ENCODE peak calls at places on chromosomes 13 and 19, in nine cellular contexts. One of them, this sample, is unnamed.

GRCh38 chr13:102799544-102800144 is 725 bp downstream of the BIVM start:
- DNase-seq in stimulated activated CD4-positive, alpha-beta T cell treated with anti-CD3 and anti-CD28 coated beads, Interleukin-1b, Interleukin-23, amount 100 ng/mL, for 24 hours: no peak
- DNase-seq in stimulated activated CD8-positive, alpha-beta memory T cell treated with anti-CD3 and anti-CD28 coated beads, Interleukin-15, amount 100 ng/mL, for 24 hours: no peak
- DNase-seq in immature natural killer cell: no peak
- DNase-seq in naive thymus-derived CD4-positive, alpha-beta T cell: no peak
- DNase-seq in pancreas: no peak
- DNase-seq in Right ventricle myocardium superior: peak
- DNase-seq in H54: peak
- DNase-seq in OCI-M1: peak
- DNase-seq in this sample: no peak

GRCh38 chr13:40974460-40975407 is 44.4 kb downstream of the ELF1 start:
- DNase-seq in stimulated activated CD4-positive, alpha-beta T cell treated with anti-CD3 and anti-CD28 coated beads, Interleukin-1b, Interleukin-23, amount 100 ng/mL, for 24 hours: no peak
- DNase-seq in stimulated activated CD8-positive, alpha-beta memory T cell treated with anti-CD3 and anti-CD28 coated beads, Interleukin-15, amount 100 ng/mL, for 24 hours: no peak
- DNase-seq in immature natural killer cell: peak
- DNase-seq in naive thymus-derived CD4-positive, alpha-beta T cell: peak
- DNase-seq in pancreas: no peak
- DNase-seq in Right ventricle myocardium superior: no peak
- DNase-seq in H54: no peak
- DNase-seq in OCI-M1: peak
- DNase-seq in this sample: peak

GRCh38 chr13:59178344-59178743 is 985.4 kb downstream of the DIAPH3 start:
- DNase-seq in stimulated activated CD4-positive, alpha-beta T cell treated with anti-CD3 and anti-CD28 coated beads, Interleukin-1b, Interleukin-23, amount 100 ng/mL, for 24 hours: no peak
- DNase-seq in stimulated activated CD8-positive, alpha-beta memory T cell treated with anti-CD3 and anti-CD28 coated beads, Interleukin-15, amount 100 ng/mL, for 24 hours: no peak
- DNase-seq in immature natural killer cell: no peak
- DNase-seq in naive thymus-derived CD4-positive, alpha-beta T cell: no peak
- DNase-seq in pancreas: no peak
- DNase-seq in Right ventricle myocardium superior: no peak
- DNase-seq in H54: no peak
- DNase-seq in OCI-M1: peak
- DNase-seq in this sample: no peak

GRCh38 chr13:29683041-29683440 is 87.6 kb upstream of the SLC7A1 start:
- DNase-seq in stimulated activated CD4-positive, alpha-beta T cell treated with anti-CD3 and anti-CD28 coated beads, Interleukin-1b, Interleukin-23, amount 100 ng/mL, for 24 hours: no peak
- DNase-seq in stimulated activated CD8-positive, alpha-beta memory T cell treated with anti-CD3 and anti-CD28 coated beads, Interleukin-15, amount 100 ng/mL, for 24 hours: no peak
- DNase-seq in immature natural killer cell: no peak
- DNase-seq in naive thymus-derived CD4-positive, alpha-beta T cell: no peak
- DNase-seq in pancreas: no peak
- DNase-seq in Right ventricle myocardium superior: no peak
- DNase-seq in H54: no peak
- DNase-seq in OCI-M1: no peak
- DNase-seq in this sample: no peak

GRCh38 chr19:19459707-19460251 is 54.3 kb downstream of the GATAD2A start:
- DNase-seq in stimulated activated CD4-positive, alpha-beta T cell treated with anti-CD3 and anti-CD28 coated beads, Interleukin-1b, Interleukin-23, amount 100 ng/mL, for 24 hours: peak
- DNase-seq in stimulated activated CD8-positive, alpha-beta memory T cell treated with anti-CD3 and anti-CD28 coated beads, Interleukin-15, amount 100 ng/mL, for 24 hours: no peak
- DNase-seq in immature natural killer cell: peak
- DNase-seq in naive thymus-derived CD4-positive, alpha-beta T cell: peak
- DNase-seq in pancreas: no peak
- DNase-seq in Right ventricle myocardium superior: peak
- DNase-seq in H54: peak
- DNase-seq in OCI-M1: no peak
- DNase-seq in this sample: peak

GRCh38 chr19:48644839-48645651 is 942 bp downstream of the CA11 start:
- DNase-seq in stimulated activated CD4-positive, alpha-beta T cell treated with anti-CD3 and anti-CD28 coated beads, Interleukin-1b, Interleukin-23, amount 100 ng/mL, for 24 hours: peak
- DNase-seq in stimulated activated CD8-positive, alpha-beta memory T cell treated with anti-CD3 and anti-CD28 coated beads, Interleukin-15, amount 100 ng/mL, for 24 hours: no peak
- DNase-seq in immature natural killer cell: peak
- DNase-seq in naive thymus-derived CD4-positive, alpha-beta T cell: peak
- DNase-seq in pancreas: peak
- DNase-seq in Right ventricle myocardium superior: peak
- DNase-seq in H54: no peak
- DNase-seq in OCI-M1: peak
- DNase-seq in this sample: peak

GRCh38 chr13:79782541-79783216 is 301.7 kb downstream of the NDFIP2 start:
- DNase-seq in stimulated activated CD4-positive, alpha-beta T cell treated with anti-CD3 and anti-CD28 coated beads, Interleukin-1b, Interleukin-23, amount 100 ng/mL, for 24 hours: no peak
- DNase-seq in stimulated activated CD8-positive, alpha-beta memory T cell treated with anti-CD3 and anti-CD28 coated beads, Interleukin-15, amount 100 ng/mL, for 24 hours: no peak
- DNase-seq in immature natural killer cell: no peak
- DNase-seq in naive thymus-derived CD4-positive, alpha-beta T cell: no peak
- DNase-seq in pancreas: peak
- DNase-seq in Right ventricle myocardium superior: peak
- DNase-seq in H54: no peak
- DNase-seq in OCI-M1: no peak
- DNase-seq in this sample: no peak

GRCh38 chr19:28635962-28636629 is 576.9 kb downstream of the UQCRFS1 start:
- DNase-seq in stimulated activated CD4-positive, alpha-beta T cell treated with anti-CD3 and anti-CD28 coated beads, Interleukin-1b, Interleukin-23, amount 100 ng/mL, for 24 hours: no peak
- DNase-seq in stimulated activated CD8-positive, alpha-beta memory T cell treated with anti-CD3 and anti-CD28 coated beads, Interleukin-15, amount 100 ng/mL, for 24 hours: no peak
- DNase-seq in immature natural killer cell: no peak
- DNase-seq in naive thymus-derived CD4-positive, alpha-beta T cell: no peak
- DNase-seq in pancreas: no peak
- DNase-seq in Right ventricle myocardium superior: no peak
- DNase-seq in H54: no peak
- DNase-seq in OCI-M1: no peak
- DNase-seq in this sample: no peak

GRCh38 chr19:8515317-8515716 is 1.4 kb upstream of the ZNF414 start:
- DNase-seq in stimulated activated CD4-positive, alpha-beta T cell treated with anti-CD3 and anti-CD28 coated beads, Interleukin-1b, Interleukin-23, amount 100 ng/mL, for 24 hours: no peak
- DNase-seq in stimulated activated CD8-positive, alpha-beta memory T cell treated with anti-CD3 and anti-CD28 coated beads, Interleukin-15, amount 100 ng/mL, for 24 hours: no peak
- DNase-seq in immature natural killer cell: peak
- DNase-seq in naive thymus-derived CD4-positive, alpha-beta T cell: peak
- DNase-seq in pancreas: no peak
- DNase-seq in Right ventricle myocardium superior: no peak
- DNase-seq in H54: no peak
- DNase-seq in OCI-M1: peak
- DNase-seq in this sample: no peak

GRCh38 chr19:42412223-42412622 is 15.0 kb downstream of the LIPE start:
- DNase-seq in stimulated activated CD4-positive, alpha-beta T cell treated with anti-CD3 and anti-CD28 coated beads, Interleukin-1b, Interleukin-23, amount 100 ng/mL, for 24 hours: no peak
- DNase-seq in stimulated activated CD8-positive, alpha-beta memory T cell treated with anti-CD3 and anti-CD28 coated beads, Interleukin-15, amount 100 ng/mL, for 24 hours: no peak
- DNase-seq in immature natural killer cell: no peak
- DNase-seq in naive thymus-derived CD4-positive, alpha-beta T cell: no peak
- DNase-seq in pancreas: no peak
- DNase-seq in Right ventricle myocardium superior: peak
- DNase-seq in H54: peak
- DNase-seq in OCI-M1: no peak
- DNase-seq in this sample: no peak

GRCh38 chr13:61777281-61777680 is 361.6 kb upstream of the PCDH20 start:
- DNase-seq in stimulated activated CD4-positive, alpha-beta T cell treated with anti-CD3 and anti-CD28 coated beads, Interleukin-1b, Interleukin-23, amount 100 ng/mL, for 24 hours: no peak
- DNase-seq in stimulated activated CD8-positive, alpha-beta memory T cell treated with anti-CD3 and anti-CD28 coated beads, Interleukin-15, amount 100 ng/mL, for 24 hours: no peak
- DNase-seq in immature natural killer cell: no peak
- DNase-seq in naive thymus-derived CD4-positive, alpha-beta T cell: no peak
- DNase-seq in pancreas: no peak
- DNase-seq in Right ventricle myocardium superior: no peak
- DNase-seq in H54: no peak
- DNase-seq in OCI-M1: peak
- DNase-seq in this sample: no peak

GRCh38 chr19:907183-907853 is 5.7 kb downstream of the R3HDM4 start:
- DNase-seq in stimulated activated CD4-positive, alpha-beta T cell treated with anti-CD3 and anti-CD28 coated beads, Interleukin-1b, Interleukin-23, amount 100 ng/mL, for 24 hours: no peak
- DNase-seq in stimulated activated CD8-positive, alpha-beta memory T cell treated with anti-CD3 and anti-CD28 coated beads, Interleukin-15, amount 100 ng/mL, for 24 hours: no peak
- DNase-seq in immature natural killer cell: no peak
- DNase-seq in naive thymus-derived CD4-positive, alpha-beta T cell: no peak
- DNase-seq in pancreas: no peak
- DNase-seq in Right ventricle myocardium superior: no peak
- DNase-seq in H54: no peak
- DNase-seq in OCI-M1: peak
- DNase-seq in this sample: peak

GRCh38 chr19:55358943-55359908 is 3.8 kb downstream of the GARIN5B start:
- DNase-seq in stimulated activated CD4-positive, alpha-beta T cell treated with anti-CD3 and anti-CD28 coated beads, Interleukin-1b, Interleukin-23, amount 100 ng/mL, for 24 hours: no peak
- DNase-seq in stimulated activated CD8-positive, alpha-beta memory T cell treated with anti-CD3 and anti-CD28 coated beads, Interleukin-15, amount 100 ng/mL, for 24 hours: no peak
- DNase-seq in immature natural killer cell: no peak
- DNase-seq in naive thymus-derived CD4-positive, alpha-beta T cell: no peak
- DNase-seq in pancreas: no peak
- DNase-seq in Right ventricle myocardium superior: no peak
- DNase-seq in H54: no peak
- DNase-seq in OCI-M1: no peak
- DNase-seq in this sample: no peak

GRCh38 chr19:281992-282391 is 9.2 kb downstream of the PLPP2 start:
- DNase-seq in stimulated activated CD4-positive, alpha-beta T cell treated with anti-CD3 and anti-CD28 coated beads, Interleukin-1b, Interleukin-23, amount 100 ng/mL, for 24 hours: no peak
- DNase-seq in stimulated activated CD8-positive, alpha-beta memory T cell treated with anti-CD3 and anti-CD28 coated beads, Interleukin-15, amount 100 ng/mL, for 24 hours: no peak
- DNase-seq in immature natural killer cell: no peak
- DNase-seq in naive thymus-derived CD4-positive, alpha-beta T cell: no peak
- DNase-seq in pancreas: no peak
- DNase-seq in Right ventricle myocardium superior: no peak
- DNase-seq in H54: no peak
- DNase-seq in OCI-M1: no peak
- DNase-seq in this sample: no peak